ENCODE peak calls at places on chromosomes 4 and X, in ten cellular contexts. D is stomach, K is K562, Y is Panc1, O is spleen, T is HCT116, X is upper lobe of left lung, W is SK-N-SH, V is sigmoid colon, R is suprapubic skin. U is an unnamed sample. For H3K9me3, the result is how much of the 10 kb centered on the place peaks cover.

GRCh38 chr4:139762715-139763114 is 97.1 kb downstream of the MGST2 start:
- DNase-seq in Y (no peak), D (no peak), K (no peak), R (peak), W (no peak), V (no peak), X (no peak), T (no peak), O (no peak), U (no peak)

GRCh38 chr4:162707962-162708361 is 458.7 kb downstream of the NAF1 start:
- DNase-seq in T (no peak), X (no peak), W (no peak), R (no peak), D (no peak), Y (no peak), V (no peak), O (no peak), K (no peak), U (no peak)

GRCh38 chr4:109554971-109555370 is 5.1 kb upstream of the MCUB start:
- DNase-seq in V (no peak), K (no peak), X (no peak), R (no peak), W (no peak), T (no peak), O (no peak), Y (no peak), D (no peak), U (no peak)

GRCh38 chr4:186266699-186267467 is 894 bp downstream of the F11 start:
- DNase-seq in Y (no peak), T (no peak), W (no peak), D (no peak), K (no peak), O (no peak), X (peak), V (no peak), R (no peak), U (no peak)

GRCh38 chr4:83107636-83108035 is 6.9 kb downstream of the PLAC8 start:
- DNase-seq in T (no peak), Y (no peak), O (no peak), X (no peak), R (no peak), W (no peak), V (no peak), D (no peak), K (no peak), U (no peak)

GRCh38 chr4:186644316-186644638 is 79.4 kb downstream of the FAT1 start:
- DNase-seq in V (no peak), D (no peak), R (no peak), Y (no peak), K (no peak), T (no peak), X (no peak), W (no peak), O (no peak), U (no peak)

GRCh38 chrX:53077207-53078197 is 4.7 kb upstream of the TSPYL2 start:
- DNase-seq in W (no peak), O (peak), V (no peak), R (peak), T (no peak), K (no peak), D (no peak), X (no peak), Y (no peak), U (no peak)

GRCh38 chr4:105194328-105195231 is 47.9 kb downstream of the TET2 start:
- DNase-seq in K (no peak), R (no peak), O (no peak), D (no peak), V (no peak), Y (no peak), W (no peak), T (no peak), X (no peak), U (no peak)

GRCh38 chr4:121155893-121156292 is 8.2 kb downstream of the TNIP3 start:
- DNase-seq in X (no peak), Y (peak), O (no peak), T (no peak), D (no peak), K (no peak), R (no peak), W (peak), V (no peak), U (no peak)

GRCh38 chr4:3305610-3306371 is 13.0 kb downstream of the RGS12 start:
- DNase-seq in D (no peak), V (no peak), Y (no peak), T (no peak), R (peak), W (no peak), K (peak), O (peak), X (no peak), U (no peak)

GRCh38 chr4:127523369-127523768 is 109.4 kb upstream of the INTU start:
- DNase-seq in W (no peak), O (no peak), T (no peak), D (no peak), R (no peak), X (no peak), K (no peak), Y (no peak), V (no peak), U (no peak)

GRCh38 chr4:153209410-153209809 is 5.2 kb downstream of the TRIM2 start:
- DNase-seq in K (no peak), X (peak), O (no peak), D (peak), R (no peak), Y (no peak), T (no peak), W (no peak), V (no peak), U (no peak)

GRCh38 chrX:134006484-134007161 is 21.2 kb upstream of the GPC3 start:
- DNase-seq in O (no peak), X (no peak), T (no peak), Y (no peak), D (no peak), K (no peak), W (no peak), R (no peak), V (no peak), U (no peak)

GRCh38 chrX:39582091-39582490 is 515.7 kb downstream of the BCOR start:
- DNase-seq in W (no peak), Y (no peak), R (no peak), V (no peak), T (peak), D (peak), K (no peak), X (peak), O (no peak), U (no peak)

GRCh38 chr4:6910960-6911874 is 1.6 kb downstream of the TBC1D14 start:
- DNase-seq in K (no peak), V (peak), X (no peak), O (peak), R (no peak), W (no peak), Y (no peak), D (no peak), T (no peak), U (no peak)

GRCh38 chr4:88452941-88453340 is 4.0 kb upstream of the HERC5 start:
- DNase-seq in R (no peak), K (no peak), D (no peak), O (no peak), Y (no peak), V (no peak), T (no peak), W (no peak), X (no peak), U (no peak)

GRCh38 chr4:19104176-19104575 is 1082.6 kb upstream of the LCORL start:
- DNase-seq in X (no peak), Y (no peak), K (no peak), R (no peak), D (no peak), W (no peak), T (no peak), V (no peak), O (no peak), U (no peak)

GRCh38 chr4:143273170-143273917 is 63.3 kb upstream of the GAB1 start:
- DNase-seq in D (no peak), T (no peak), O (no peak), W (no peak), X (no peak), K (no peak), Y (no peak), R (no peak), V (no peak), U (no peak)

GRCh38 chrX:65674351-65674893 is 7.0 kb downstream of the MSN start:
- DNase-seq in T (no peak), W (no peak), X (no peak), Y (no peak), K (no peak), V (no peak), D (no peak), R (no peak), O (no peak), U (no peak)

GRCh38 chr4:134202557-134202956 is 968 bp upstream of the PABPC4L start:
- DNase-seq in O (peak), D (no peak), X (no peak), T (no peak), V (no peak), Y (no peak), W (no peak), K (no peak), R (no peak), U (no peak)

GRCh38 chrX:40004916-40005289 is 92.9 kb downstream of the BCOR start:
- DNase-seq in Y (no peak), T (no peak), V (no peak), X (no peak), D (no peak), K (no peak), W (no peak), O (peak), R (no peak), U (no peak)

GRCh38 chr4:140156529-140157171 is 2.7 kb upstream of the MAML3 start:
- DNase-seq in T (no peak), K (no peak), X (no peak), R (no peak), W (no peak), V (no peak), Y (no peak), O (no peak), D (no peak), U (no peak)

GRCh38 chr4:143441678-143442077 is 71.8 kb upstream of the SMARCA5 start:
- DNase-seq in W (no peak), K (no peak), D (no peak), Y (no peak), X (no peak), V (no peak), O (no peak), T (no peak), R (no peak), U (no peak)

GRCh38 chr4:67892905-67893304 is 9.1 kb upstream of the TMPRSS11D start:
- DNase-seq in Y (no peak), O (no peak), R (no peak), D (no peak), T (no peak), X (no peak), V (no peak), W (no peak), K (no peak), U (no peak)

GRCh38 chr4:116872308-116872707 is 213.1 kb downstream of the TRAM1L1 start:
- DNase-seq in O (no peak), V (no peak), T (no peak), Y (no peak), W (no peak), K (no peak), R (no peak), D (no peak), X (no peak), U (no peak)

GRCh38 chrX:22095306-22095705 is 63.2 kb downstream of the PHEX start:
- DNase-seq in Y (no peak), K (no peak), R (peak), O (no peak), V (peak), T (no peak), W (no peak), D (no peak), X (no peak), U (peak)

GRCh38 chr4:73544620-73545019 is 63.1 kb downstream of the AFM start:
- DNase-seq in O (no peak), Y (no peak), V (no peak), D (no peak), K (no peak), R (no peak), T (no peak), W (no peak), X (no peak), U (no peak)

GRCh38 chrX:111624169-111624568 is 56.8 kb upstream of the ALG13 start:
- DNase-seq in O (no peak), D (no peak), K (no peak), T (no peak), V (no peak), X (no peak), R (no peak), W (no peak), Y (no peak), U (no peak)

GRCh38 chr4:76614589-76614988 is 179.6 kb downstream of the SHROOM3 start:
- DNase-seq in R (no peak), Y (no peak), V (no peak), X (no peak), D (no peak), W (no peak), O (no peak), K (no peak), T (no peak), U (no peak)

GRCh38 chr4:8657381-8657776 is 64.8 kb downstream of the CPZ start:
- DNase-seq in K (no peak), W (no peak), D (no peak), O (no peak), X (no peak), T (no peak), R (peak), Y (no peak), V (peak), U (no peak)

GRCh38 chrX:136468391-136469103 is 19.2 kb upstream of the BRS3 start:
- DNase-seq in K (no peak), W (no peak), Y (no peak), O (no peak), D (peak), T (no peak), V (no peak), R (no peak), X (no peak), U (no peak)

DNA sequence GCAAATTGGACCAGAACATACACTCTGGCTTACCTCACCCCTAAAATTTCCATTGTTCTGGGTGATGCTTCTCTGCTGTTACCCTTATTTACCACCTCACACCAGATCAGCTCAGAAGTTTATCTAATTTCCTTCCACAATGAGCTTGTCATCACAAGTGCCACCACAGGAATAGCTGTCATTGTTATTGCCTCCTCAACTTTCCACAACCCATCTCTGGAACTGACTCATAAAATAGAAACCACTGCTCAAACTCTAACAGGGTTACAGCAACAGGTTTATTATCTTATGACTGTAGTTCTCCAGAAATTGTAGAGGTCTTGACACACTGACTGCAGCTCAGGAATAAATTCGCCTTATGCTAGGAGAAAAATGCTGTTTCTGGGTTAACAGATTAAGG is 52.7 kb downstream of the ZNF718 start:
- DNase-seq in T (no peak), O (no peak), W (no peak), R (no peak), K (no peak), D (no peak), X (no peak), Y (no peak), V (no peak), U (no peak)
- H3K9me3 ChIP-seq in T (under half), O (half or more), W (under half), R (half or more), K (under half), D (half or more), X (half or more), Y (under half), V (half or more), U (half or more)

GRCh38 chr4:122703868-122704267 is 28.6 kb upstream of the BBS12 start:
- DNase-seq in X (no peak), Y (no peak), W (no peak), D (no peak), T (no peak), O (no peak), K (no peak), V (no peak), R (no peak), U (no peak)

GRCh38 chr4:122701061-122701460 is 31.4 kb upstream of the BBS12 start:
- DNase-seq in T (no peak), X (no peak), V (no peak), D (no peak), O (no peak), Y (no peak), K (no peak), R (no peak), W (no peak), U (no peak)

GRCh38 chr4:122701965-122702364 is 30.5 kb upstream of the BBS12 start:
- DNase-seq in V (no peak), O (no peak), Y (no peak), D (no peak), K (no peak), W (no peak), X (no peak), R (no peak), T (no peak), U (no peak)

GRCh38 chr4:122702939-122703338 is 29.6 kb upstream of the BBS12 start:
- DNase-seq in X (no peak), Y (no peak), D (peak), T (no peak), R (no peak), V (no peak), K (no peak), O (no peak), W (no peak), U (peak)

GRCh38 chr4:122700178-122700725 is 32.3 kb upstream of the BBS12 start:
- DNase-seq in T (peak), O (no peak), W (peak), Y (no peak), X (peak), V (peak), R (no peak), D (no peak), K (peak), U (peak)
- TF ChIP-seq POLR2AphosphoS5 in T (no peak), O (peak), W (no peak), Y (no peak), X (no peak), V (peak), R (no peak), D (no peak), K (peak), U (peak)

DNA sequence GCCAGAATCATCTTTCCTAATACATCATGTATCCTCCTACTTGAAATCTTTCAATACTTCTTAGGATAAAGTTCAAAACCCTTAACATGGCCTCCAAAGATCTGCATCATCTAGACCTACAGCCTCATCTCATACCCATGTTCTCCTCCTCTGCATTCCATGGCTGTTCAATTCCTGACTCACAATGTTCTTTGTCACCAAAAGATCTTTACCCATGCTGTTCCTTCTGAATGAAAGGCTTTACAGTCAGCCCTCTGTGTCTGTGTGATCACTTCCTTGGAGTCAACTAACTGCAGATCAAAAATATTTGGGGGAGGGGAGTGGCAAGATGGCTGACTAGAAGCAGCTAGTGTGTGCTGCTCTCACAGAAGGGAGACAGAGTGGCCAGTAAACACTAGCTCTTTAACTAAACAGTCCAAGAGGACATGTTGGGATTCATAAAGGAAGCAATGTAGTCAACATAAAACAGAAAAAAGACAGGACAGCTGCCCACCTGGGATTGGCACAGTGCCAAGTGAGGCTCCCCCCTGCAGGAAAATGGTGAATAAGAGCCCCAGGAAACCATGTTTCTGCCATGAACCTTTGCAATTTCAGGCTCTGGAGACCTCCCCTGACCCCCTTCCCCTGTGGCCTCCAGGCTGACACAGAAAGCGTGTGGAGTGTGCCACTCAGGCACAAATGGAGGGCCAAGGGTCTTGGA is 31.9 kb downstream of the CBR4 start:
- DNase-seq in K (peak), Y (no peak), O (no peak), T (no peak), R (no peak), W (no peak), X (no peak), D (no peak), V (no peak), U (no peak)
- H3K9me3 ChIP-seq in K (under half), Y (under half), O (under half), T (under half), R (under half), W (under half), X (under half), D (half or more), V (under half), U (under half)

GRCh38 chr4:118981839-118982381 is 93.3 kb downstream of the SYNPO2 start:
- DNase-seq in K (peak), R (no peak), W (peak), V (peak), D (peak), X (peak), T (peak), Y (peak), O (no peak), U (peak)
- TF ChIP-seq POLR2AphosphoS5 in K (no peak), R (no peak), W (no peak), V (peak), D (no peak), X (no peak), T (no peak), Y (no peak), O (no peak), U (peak)

GRCh38 chrX:97597954-97598353 is 714.2 kb downstream of the RPA4 start:
- DNase-seq in Y (no peak), T (no peak), K (no peak), O (no peak), R (no peak), W (no peak), D (no peak), V (no peak), X (no peak), U (no peak)
- H3K9me3 ChIP-seq in Y (under half), T (under half), K (under half), O (under half), R (under half), W (under half), D (under half), V (under half), X (under half), U (under half)

GRCh38 chrX:14509325-14510057 is 19.8 kb upstream of the GLRA2 start:
- DNase-seq in R (no peak), Y (no peak), W (no peak), T (no peak), D (no peak), V (no peak), O (no peak), X (no peak), K (no peak), U (no peak)

GRCh38 chrX:14505648-14506047 is 23.7 kb upstream of the GLRA2 start:
- DNase-seq in R (no peak), X (no peak), W (no peak), V (no peak), Y (no peak), K (no peak), T (no peak), O (no peak), D (no peak), U (no peak)

GRCh38 chrX:14504960-14505538 is 24.3 kb upstream of the GLRA2 start:
- DNase-seq in R (no peak), W (no peak), O (no peak), K (no peak), T (no peak), D (no peak), X (no peak), V (no peak), Y (no peak), U (no peak)

GRCh38 chrX:14506866-14507265 is 22.5 kb upstream of the GLRA2 start:
- DNase-seq in Y (no peak), X (no peak), D (no peak), R (no peak), V (no peak), T (no peak), O (no peak), W (no peak), K (no peak), U (no peak)

DNA sequence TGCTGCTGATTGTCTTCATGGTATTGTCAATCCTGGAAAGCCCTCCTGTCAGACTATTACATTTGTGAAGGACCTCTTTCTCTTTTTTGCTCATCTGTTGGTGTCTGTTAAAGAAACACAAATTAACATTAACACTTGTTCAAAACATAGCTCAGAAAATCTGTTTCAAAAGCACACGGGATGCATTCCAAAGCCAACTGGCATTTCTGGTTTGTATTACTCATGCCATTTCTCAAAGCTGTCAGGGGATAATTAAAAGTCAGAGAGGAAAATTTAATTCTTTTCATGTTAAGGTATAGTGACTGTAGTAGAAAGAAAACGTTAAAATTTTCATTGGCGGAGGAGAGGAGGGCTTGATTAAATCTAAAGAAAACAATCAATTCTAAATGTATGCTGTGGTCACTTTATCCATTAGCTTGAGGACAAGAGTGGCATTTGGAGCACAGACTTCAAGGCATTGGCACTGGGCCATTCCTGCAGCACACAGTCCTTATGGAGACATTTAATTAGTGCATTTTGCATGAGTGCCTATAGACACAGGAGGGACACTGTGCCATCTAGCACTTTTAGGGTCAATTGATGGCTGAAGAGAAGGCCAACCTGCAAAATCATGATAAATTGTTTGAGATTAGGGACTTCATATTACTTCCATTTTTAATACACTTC is 21.2 kb upstream of the GLRA2 start:
- DNase-seq in O (no peak), D (no peak), X (no peak), T (no peak), K (no peak), Y (no peak), W (no peak), V (no peak), R (no peak), U (no peak)
- TF ChIP-seq POLR2AphosphoS5 in O (no peak), D (no peak), X (no peak), T (no peak), K (no peak), Y (no peak), W (no peak), V (no peak), R (no peak), U (no peak)